ENCODE peak calls at places on chromosomes 13 and 19, in seven cellular contexts. J, F, N, Q, S, W and I are unnamed samples. For H3K36me3, the result is how much of the 10 kb centered on the place peaks cover.

GRCh38 chr19:13839193-13839937 is 37.6 kb upstream of the NANOS3 start:
- DNase-seq in F (peak), S (no peak), W (peak), N (no peak), Q (peak), J (peak), I (peak)

GRCh38 chr19:33638167-33639033 is 16.6 kb downstream of the CHST8 start:
- DNase-seq in W (no peak), N (no peak), Q (no peak), F (no peak), S (no peak), J (no peak), I (no peak)

GRCh38 chr13:51518847-51519246 is 65.4 kb upstream of the WDFY2 start:
- DNase-seq in W (peak), F (peak), J (no peak), N (no peak), Q (no peak), S (no peak), I (no peak)

GRCh38 chr19:7783991-7784421 is 21.0 kb downstream of the CLEC4M start:
- DNase-seq in Q (no peak), F (peak), S (no peak), N (no peak), J (peak), W (peak), I (no peak)

GRCh38 chr13:112249644-112250610 is 126.2 kb upstream of the SPACA7 start:
- DNase-seq in N (no peak), Q (no peak), F (no peak), J (no peak), S (no peak), W (no peak), I (no peak)

GRCh38 chr13:40143559-40143958 is 488.1 kb downstream of the COG6 start:
- DNase-seq in W (no peak), N (no peak), F (no peak), Q (no peak), S (no peak), J (no peak), I (no peak)

GRCh38 chr13:35855531-35856019 is 275.6 kb downstream of the DCLK1 start:
- DNase-seq in F (peak), Q (peak), N (no peak), W (no peak), J (no peak), S (no peak), I (no peak)

GRCh38 chr13:41462427-41462826 is 5.1 kb downstream of the RGCC start:
- DNase-seq in N (no peak), W (no peak), Q (no peak), J (no peak), S (no peak), F (no peak), I (no peak)

GRCh38 chr19:47107953-47108746 is 5.4 kb downstream of the ZC3H4 start:
- DNase-seq in S (no peak), N (no peak), F (peak), W (no peak), J (peak), Q (no peak), I (no peak)

GRCh38 chr13:97256343-97256783 is 34.2 kb downstream of the MBNL2 start:
- DNase-seq in Q (no peak), N (no peak), F (peak), J (peak), S (no peak), W (peak), I (peak)

GRCh38 chr19:46404884-46405658 is 8.3 kb downstream of the CCDC8 start:
- DNase-seq in W (peak), F (peak), J (peak), Q (no peak), N (no peak), S (no peak), I (peak)

GRCh38 chr19:49362926-49363264 is 679 bp upstream of the TEAD2 start:
- DNase-seq in W (peak), S (no peak), F (no peak), J (no peak), Q (no peak), N (no peak), I (peak)

GRCh38 chr13:40287428-40287827 is 379.0 kb downstream of the FOXO1 start:
- DNase-seq in J (no peak), S (no peak), N (no peak), W (no peak), F (no peak), Q (no peak), I (no peak)

GRCh38 chr13:22837980-22838615 is 342.7 kb upstream of the SGCG start:
- DNase-seq in S (no peak), Q (no peak), J (no peak), F (no peak), N (no peak), W (no peak), I (no peak)

GRCh38 chr13:112768795-112769411 is 79.1 kb downstream of the ATP11A start:
- DNase-seq in F (peak), N (peak), S (no peak), Q (no peak), W (no peak), J (no peak), I (no peak)

GRCh38 chr19:426725-427445 is 17.9 kb upstream of the C2CD4C start:
- DNase-seq in N (no peak), F (no peak), J (no peak), S (no peak), W (no peak), Q (no peak), I (no peak)

GRCh38 chr13:48066310-48066989 is 28.5 kb downstream of the MED4 start:
- DNase-seq in S (no peak), W (no peak), N (no peak), J (peak), Q (peak), F (no peak), I (peak)

GRCh38 chr13:44574466-44574855 is 1.7 kb downstream of the TSC22D1 start:
- DNase-seq in F (peak), N (no peak), W (no peak), Q (no peak), S (no peak), J (no peak), I (no peak)

GRCh38 chr13:76048675-76049396 is 412.7 kb downstream of the LMO7 start:
- DNase-seq in F (no peak), N (no peak), W (peak), S (no peak), J (peak), Q (no peak), I (no peak)

GRCh38 chr19:49335784-49336481 is 727 bp downstream of the CD37 start:
- DNase-seq in F (no peak), W (no peak), N (no peak), S (no peak), Q (no peak), J (no peak), I (no peak)

GRCh38 chr19:15846923-15847322 is 31.5 kb upstream of the OR10H1 start:
- DNase-seq in W (no peak), Q (no peak), S (no peak), J (no peak), N (no peak), F (no peak), I (no peak)

GRCh38 chr13:66723606-66724005 is 506.5 kb downstream of the PCDH9 start:
- DNase-seq in F (no peak), S (no peak), Q (no peak), J (no peak), W (no peak), N (no peak), I (no peak)

GRCh38 chr19:4328243-4328990 is 10.2 kb downstream of the STAP2 start:
- DNase-seq in W (peak), S (no peak), N (peak), Q (no peak), F (no peak), J (peak), I (peak)

GRCh38 chr13:41563501-41564001 is 106.2 kb downstream of the RGCC start:
- DNase-seq in F (peak), Q (no peak), W (no peak), N (no peak), S (no peak), J (peak), I (no peak)

GRCh38 chr13:110471833-110472162 is 89.7 kb downstream of the RAB20 start:
- DNase-seq in S (no peak), Q (no peak), F (no peak), N (no peak), J (peak), W (peak), I (peak)

GRCh38 chr13:42272115-42272756 is at the start of gene AKAP11:
- DNase-seq in W (peak), J (peak), Q (no peak), F (peak), S (no peak), N (peak), I (peak)

GRCh38 chr19:51119089-51119488 is 5.6 kb upstream of the SIGLEC9 start:
- DNase-seq in N (no peak), J (no peak), W (no peak), F (peak), S (no peak), Q (no peak), I (no peak)

GRCh38 chr19:1468274-1469199 is 10.5 kb downstream of the C19orf25 start:
- DNase-seq in W (no peak), J (peak), Q (no peak), S (no peak), F (peak), N (no peak), I (peak)

GRCh38 chr19:44643605-44644390 is at the start of gene PVR:
- DNase-seq in Q (peak), W (peak), S (peak), J (peak), N (peak), F (peak), I (peak)
- TF ChIP-seq CTCF in Q (peak), W (no peak), S (no peak), J (no peak), N (no peak), F (no peak), I (no peak)

DNA sequence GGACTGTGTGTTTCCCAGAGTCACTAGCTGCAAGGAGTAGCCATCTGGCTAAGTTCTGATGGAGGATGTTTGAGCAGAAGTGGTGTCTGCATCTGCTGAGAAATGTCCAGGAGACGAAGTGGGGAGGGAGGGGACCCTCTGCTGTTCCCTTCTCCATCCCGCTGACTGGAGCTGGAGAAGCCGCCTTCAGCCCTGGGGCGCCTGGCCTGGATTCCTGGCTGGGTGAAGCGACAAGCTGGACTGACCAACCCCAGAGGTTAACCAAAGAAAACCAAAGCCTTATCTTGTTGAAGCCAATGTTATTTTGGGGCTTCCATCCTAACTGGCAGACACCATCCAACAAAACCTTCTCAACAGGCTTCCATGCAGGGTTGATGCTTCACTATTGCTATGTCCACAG is 67.6 kb downstream of the SLC7A1 start:
- DNase-seq in J (no peak), W (no peak), Q (no peak), S (no peak), N (no peak), F (no peak), I (no peak)
- H3K36me3 ChIP-seq in J (under half), W (under half), Q (half or more), S (under half), N (under half), F (under half), I (under half)

GRCh38 chr13:99614465-99614885 is 113.2 kb downstream of the TM9SF2 start:
- DNase-seq in W (peak), S (no peak), Q (peak), J (no peak), N (no peak), F (no peak), I (no peak)
- TF ChIP-seq CTCF in W (peak), S (no peak), Q (peak), J (no peak), N (no peak), F (no peak), I (peak)

GRCh38 chr19:37988758-37989635 is 82.0 kb downstream of the SIPA1L3 start:
- DNase-seq in F (no peak), Q (no peak), S (no peak), W (no peak), J (no peak), N (no peak), I (no peak)

GRCh38 chr19:37989855-37990254 is 82.8 kb downstream of the SIPA1L3 start:
- DNase-seq in F (peak), Q (no peak), W (no peak), N (no peak), S (no peak), J (no peak), I (peak)

GRCh38 chr19:37990362-37990761 is 83.4 kb downstream of the SIPA1L3 start:
- DNase-seq in N (no peak), S (no peak), Q (peak), W (no peak), F (peak), J (no peak), I (no peak)

GRCh38 chr19:37986048-37986750 is 79.2 kb downstream of the SIPA1L3 start:
- DNase-seq in J (no peak), W (no peak), Q (no peak), S (no peak), N (no peak), F (no peak), I (no peak)

DNA sequence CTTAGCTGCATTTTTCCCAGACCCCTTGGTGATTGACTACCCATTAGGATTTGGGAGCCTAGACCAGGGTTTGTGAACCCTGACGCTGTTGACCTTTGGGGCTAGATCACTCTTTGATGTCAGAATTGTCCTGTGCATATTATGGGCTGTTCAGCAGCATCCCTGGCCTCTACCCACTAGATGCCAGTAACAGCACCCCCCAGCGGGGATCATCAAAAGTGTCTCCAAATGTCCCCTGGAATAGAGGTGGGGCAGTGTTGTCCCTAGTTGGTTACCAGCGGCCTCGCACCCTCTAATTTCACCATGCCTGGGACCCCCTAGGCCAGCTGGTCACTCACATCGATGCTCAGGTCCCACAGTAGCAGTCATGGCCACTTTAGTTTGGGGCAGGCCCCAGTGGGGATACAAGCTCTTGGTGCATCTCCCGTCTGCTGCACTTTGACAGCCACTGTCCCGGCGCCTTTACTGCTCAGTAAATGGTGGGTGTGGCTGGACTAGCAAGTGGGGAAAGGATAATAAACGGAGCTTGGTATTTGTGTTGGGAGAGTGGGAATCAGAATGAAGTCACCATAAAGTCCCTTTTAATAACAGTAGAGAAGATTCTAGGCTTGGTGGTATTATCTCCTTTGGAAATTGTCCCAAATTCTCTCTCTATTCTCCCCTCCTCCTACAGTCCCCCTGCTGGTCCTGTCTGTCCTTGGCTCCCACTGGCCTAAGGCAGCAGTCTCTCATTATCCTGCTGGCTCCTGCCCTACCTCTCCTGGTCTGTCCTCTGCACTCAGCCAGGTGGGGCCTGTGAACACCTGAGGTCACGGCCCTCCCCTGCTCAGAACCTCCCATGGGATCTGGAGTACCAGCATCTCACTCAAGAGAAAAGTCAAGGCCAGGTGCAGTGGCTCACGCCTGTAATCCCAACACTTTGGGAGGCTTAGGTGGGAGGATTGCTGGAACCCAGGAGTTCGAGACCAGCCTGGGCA is 80.6 kb downstream of the SIPA1L3 start:
- DNase-seq in N (no peak), F (no peak), J (no peak), W (no peak), S (no peak), Q (no peak), I (no peak)
- H3K36me3 ChIP-seq in N (under half), F (under half), J (under half), W (under half), S (under half), Q (under half), I (under half)

DNA sequence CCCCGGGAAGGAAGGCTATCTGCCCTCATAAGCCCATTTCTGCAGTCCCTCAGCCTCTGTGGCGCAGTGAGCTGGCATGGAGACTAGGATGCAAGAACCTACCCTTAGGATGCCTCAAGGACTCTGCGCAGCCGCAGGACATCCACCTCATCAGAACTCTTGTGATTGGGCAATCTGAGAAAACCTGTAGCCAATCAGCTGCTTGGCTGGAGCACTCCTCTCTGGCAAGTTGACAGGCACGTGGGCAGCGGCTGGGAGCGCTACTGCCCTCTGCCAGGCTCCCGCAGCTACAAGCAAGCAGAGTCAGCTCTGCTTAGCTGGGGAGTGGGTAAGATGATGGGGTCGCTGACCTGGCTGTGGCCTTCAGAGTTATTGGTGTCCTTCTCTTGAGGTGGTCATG is 1.5 kb upstream of the ECSIT start:
- DNase-seq in J (peak), W (peak), N (no peak), F (peak), S (peak), Q (no peak), I (peak)
- TF ChIP-seq CTCF in J (peak), W (no peak), N (no peak), F (peak), S (no peak), Q (peak), I (peak)

GRCh38 chr19:38710928-38711725 is 33.1 kb downstream of the CAPN12 start:
- DNase-seq in S (no peak), F (no peak), J (no peak), Q (no peak), N (no peak), W (no peak), I (no peak)
- H3K36me3 ChIP-seq in S (half or more), F (half or more), J (half or more), Q (half or more), N (under half), W (under half), I (half or more)

GRCh38 chr13:33487575-33488243 is 202.2 kb upstream of the STARD13 start:
- DNase-seq in F (peak), Q (no peak), N (no peak), J (peak), S (no peak), W (peak), I (peak)
- TF ChIP-seq CTCF in F (peak), Q (no peak), N (no peak), J (peak), S (peak), W (no peak), I (peak)

DNA sequence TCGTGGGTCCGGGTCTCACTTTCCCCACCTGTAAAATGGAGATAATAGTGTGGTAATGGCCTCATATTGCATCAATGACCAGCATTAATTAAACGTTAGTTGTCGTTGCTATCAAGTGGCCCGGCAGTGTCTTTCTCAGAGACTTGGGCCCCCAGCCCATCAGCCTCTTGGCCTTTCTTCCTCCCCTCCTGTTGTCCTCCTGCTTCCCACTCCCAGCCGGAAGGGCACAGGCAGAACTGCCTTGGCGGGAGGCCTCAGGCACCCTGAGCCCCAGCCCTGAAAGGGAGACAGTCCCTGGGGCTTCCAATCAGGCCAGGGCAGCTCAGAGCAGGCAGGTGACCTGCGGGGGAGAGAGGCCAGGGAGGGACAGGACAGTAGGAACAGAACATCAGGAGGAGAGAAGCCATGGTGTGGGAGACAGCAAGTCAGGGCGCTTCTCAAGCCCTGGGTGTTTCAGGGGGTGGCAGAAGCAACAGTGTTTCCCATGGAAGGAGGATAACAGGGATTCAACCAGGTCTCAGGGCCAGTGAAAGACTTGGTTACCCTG is 4.6 kb downstream of the MARK4 start:
- DNase-seq in N (no peak), J (no peak), Q (no peak), W (no peak), S (no peak), F (no peak), I (no peak)
- H3K36me3 ChIP-seq in N (under half), J (under half), Q (under half), W (under half), S (under half), F (under half), I (under half)